ENCODE peak calls at places on chromosomes 16 and 17, in nine cellular contexts. One of them, this sample, is unnamed.
A peak's percentile ranks its signal among the peaks of the same experiment; 100 is the strongest.

GRCh38 chr17:40329981-40330794 is 21.2 kb downstream of the RARA start:
- DNase-seq in D721Med: no peak
- DNase-seq in stimulated activated CD8-positive, alpha-beta memory T cell treated with anti-CD3 and anti-CD28 coated beads, Interleukin-2, amount 100 ng/mL, for 48 hours: no peak
- DNase-seq in putamen: no peak
- DNase-seq in right lobe of liver: peak; percentile 92
- DNase-seq in endothelial cell of umbilical vein: no peak
- DNase-seq in spleen: peak; percentile 90
- DNase-seq in stimulated activated naive CD4-positive, alpha-beta T cell: no peak
- DNase-seq in RCC 7860: peak; percentile 34
- DNase-seq in this sample: no peak

GRCh38 chr17:19306160-19307111 is 56.1 kb downstream of the B9D1 start:
- DNase-seq in D721Med: no peak
- DNase-seq in stimulated activated CD8-positive, alpha-beta memory T cell treated with anti-CD3 and anti-CD28 coated beads, Interleukin-2, amount 100 ng/mL, for 48 hours: no peak
- DNase-seq in putamen: peak; percentile 96
- DNase-seq in right lobe of liver: no peak
- DNase-seq in endothelial cell of umbilical vein: no peak
- DNase-seq in spleen: peak; percentile 80
- DNase-seq in stimulated activated naive CD4-positive, alpha-beta T cell: peak; percentile 76
- DNase-seq in RCC 7860: no peak
- DNase-seq in this sample: no peak

GRCh38 chr17:39194089-39194984 is 3.1 kb downstream of the CACNB1 start:
- DNase-seq in D721Med: no peak
- DNase-seq in stimulated activated CD8-positive, alpha-beta memory T cell treated with anti-CD3 and anti-CD28 coated beads, Interleukin-2, amount 100 ng/mL, for 48 hours: no peak
- DNase-seq in putamen: peak; percentile 79
- DNase-seq in right lobe of liver: no peak
- DNase-seq in endothelial cell of umbilical vein: no peak
- DNase-seq in spleen: no peak
- DNase-seq in stimulated activated naive CD4-positive, alpha-beta T cell: no peak
- DNase-seq in RCC 7860: no peak
- DNase-seq in this sample: peak; percentile 53

GRCh38 chr16:75868636-75869389 is 142.5 kb upstream of the CPHXL start:
- DNase-seq in D721Med: no peak
- DNase-seq in stimulated activated CD8-positive, alpha-beta memory T cell treated with anti-CD3 and anti-CD28 coated beads, Interleukin-2, amount 100 ng/mL, for 48 hours: no peak
- DNase-seq in putamen: peak; percentile 40
- DNase-seq in right lobe of liver: no peak
- DNase-seq in endothelial cell of umbilical vein: no peak
- DNase-seq in spleen: no peak
- DNase-seq in stimulated activated naive CD4-positive, alpha-beta T cell: no peak
- DNase-seq in RCC 7860: no peak
- DNase-seq in this sample: no peak

GRCh38 chr16:47705268-47705667 is 244.1 kb downstream of the PHKB start:
- DNase-seq in D721Med: no peak
- DNase-seq in stimulated activated CD8-positive, alpha-beta memory T cell treated with anti-CD3 and anti-CD28 coated beads, Interleukin-2, amount 100 ng/mL, for 48 hours: no peak
- DNase-seq in putamen: no peak
- DNase-seq in right lobe of liver: no peak
- DNase-seq in endothelial cell of umbilical vein: no peak
- DNase-seq in spleen: no peak
- DNase-seq in stimulated activated naive CD4-positive, alpha-beta T cell: no peak
- DNase-seq in RCC 7860: no peak
- DNase-seq in this sample: no peak

GRCh38 chr17:77019955-77020379 is 120.8 kb upstream of the SEC14L1 start:
- DNase-seq in D721Med: no peak
- DNase-seq in stimulated activated CD8-positive, alpha-beta memory T cell treated with anti-CD3 and anti-CD28 coated beads, Interleukin-2, amount 100 ng/mL, for 48 hours: no peak
- DNase-seq in putamen: no peak
- DNase-seq in right lobe of liver: no peak
- DNase-seq in endothelial cell of umbilical vein: no peak
- DNase-seq in spleen: no peak
- DNase-seq in stimulated activated naive CD4-positive, alpha-beta T cell: no peak
- DNase-seq in RCC 7860: no peak
- DNase-seq in this sample: peak; percentile 60

GRCh38 chr17:70011750-70012149 is 63.3 kb upstream of the KCNJ16 start:
- DNase-seq in D721Med: no peak
- DNase-seq in stimulated activated CD8-positive, alpha-beta memory T cell treated with anti-CD3 and anti-CD28 coated beads, Interleukin-2, amount 100 ng/mL, for 48 hours: no peak
- DNase-seq in putamen: no peak
- DNase-seq in right lobe of liver: no peak
- DNase-seq in endothelial cell of umbilical vein: no peak
- DNase-seq in spleen: no peak
- DNase-seq in stimulated activated naive CD4-positive, alpha-beta T cell: no peak
- DNase-seq in RCC 7860: no peak
- DNase-seq in this sample: no peak

GRCh38 chr17:9239821-9240658 is 218.7 kb downstream of the NTN1 start:
- DNase-seq in D721Med: no peak
- DNase-seq in stimulated activated CD8-positive, alpha-beta memory T cell treated with anti-CD3 and anti-CD28 coated beads, Interleukin-2, amount 100 ng/mL, for 48 hours: peak; percentile 58
- DNase-seq in putamen: peak; percentile 45
- DNase-seq in right lobe of liver: peak; percentile 67
- DNase-seq in endothelial cell of umbilical vein: peak; percentile 37
- DNase-seq in spleen: peak; percentile 90
- DNase-seq in stimulated activated naive CD4-positive, alpha-beta T cell: peak; percentile 50
- DNase-seq in RCC 7860: no peak
- DNase-seq in this sample: peak; percentile 52

GRCh38 chr17:77273397-77274136 is 132.8 kb downstream of the SEC14L1 start:
- DNase-seq in D721Med: no peak
- DNase-seq in stimulated activated CD8-positive, alpha-beta memory T cell treated with anti-CD3 and anti-CD28 coated beads, Interleukin-2, amount 100 ng/mL, for 48 hours: no peak
- DNase-seq in putamen: no peak
- DNase-seq in right lobe of liver: no peak
- DNase-seq in endothelial cell of umbilical vein: no peak
- DNase-seq in spleen: no peak
- DNase-seq in stimulated activated naive CD4-positive, alpha-beta T cell: no peak
- DNase-seq in RCC 7860: peak; percentile 58
- DNase-seq in this sample: no peak

GRCh38 chr17:77068915-77069314 is 71.9 kb upstream of the SEC14L1 start:
- DNase-seq in D721Med: no peak
- DNase-seq in stimulated activated CD8-positive, alpha-beta memory T cell treated with anti-CD3 and anti-CD28 coated beads, Interleukin-2, amount 100 ng/mL, for 48 hours: no peak
- DNase-seq in putamen: no peak
- DNase-seq in right lobe of liver: no peak
- DNase-seq in endothelial cell of umbilical vein: no peak
- DNase-seq in spleen: no peak
- DNase-seq in stimulated activated naive CD4-positive, alpha-beta T cell: no peak
- DNase-seq in RCC 7860: no peak
- DNase-seq in this sample: no peak

GRCh38 chr17:67215991-67216421 is 29.0 kb downstream of the HELZ start:
- DNase-seq in D721Med: no peak
- DNase-seq in stimulated activated CD8-positive, alpha-beta memory T cell treated with anti-CD3 and anti-CD28 coated beads, Interleukin-2, amount 100 ng/mL, for 48 hours: no peak
- DNase-seq in putamen: peak; percentile 78
- DNase-seq in right lobe of liver: peak; percentile 51
- DNase-seq in endothelial cell of umbilical vein: no peak
- DNase-seq in spleen: no peak
- DNase-seq in stimulated activated naive CD4-positive, alpha-beta T cell: no peak
- DNase-seq in RCC 7860: no peak
- DNase-seq in this sample: no peak

GRCh38 chr17:66302761-66303626 is 581 bp downstream of the PRKCA start:
- DNase-seq in D721Med: no peak
- DNase-seq in stimulated activated CD8-positive, alpha-beta memory T cell treated with anti-CD3 and anti-CD28 coated beads, Interleukin-2, amount 100 ng/mL, for 48 hours: peak; percentile 16
- DNase-seq in putamen: peak; percentile 38
- DNase-seq in right lobe of liver: peak; percentile 90
- DNase-seq in endothelial cell of umbilical vein: peak; percentile 64
- DNase-seq in spleen: peak; percentile 84
- DNase-seq in stimulated activated naive CD4-positive, alpha-beta T cell: peak; percentile 28
- DNase-seq in RCC 7860: peak; percentile 62
- DNase-seq in this sample: peak; percentile 43

GRCh38 chr16:31875112-31875803 is 1.7 kb downstream of the ZNF267 start:
- DNase-seq in D721Med: no peak
- DNase-seq in stimulated activated CD8-positive, alpha-beta memory T cell treated with anti-CD3 and anti-CD28 coated beads, Interleukin-2, amount 100 ng/mL, for 48 hours: no peak
- DNase-seq in putamen: no peak
- DNase-seq in right lobe of liver: no peak
- DNase-seq in endothelial cell of umbilical vein: peak; percentile 26
- DNase-seq in spleen: no peak
- DNase-seq in stimulated activated naive CD4-positive, alpha-beta T cell: no peak
- DNase-seq in RCC 7860: peak; percentile 67
- DNase-seq in this sample: no peak

GRCh38 chr17:71922439-71922838 is 198.4 kb upstream of the SOX9 start:
- DNase-seq in D721Med: no peak
- DNase-seq in stimulated activated CD8-positive, alpha-beta memory T cell treated with anti-CD3 and anti-CD28 coated beads, Interleukin-2, amount 100 ng/mL, for 48 hours: no peak
- DNase-seq in putamen: no peak
- DNase-seq in right lobe of liver: no peak
- DNase-seq in endothelial cell of umbilical vein: no peak
- DNase-seq in spleen: no peak
- DNase-seq in stimulated activated naive CD4-positive, alpha-beta T cell: no peak
- DNase-seq in RCC 7860: peak; percentile 75
- DNase-seq in this sample: peak; percentile 93

GRCh38 chr17:77936881-77937280 is 21.6 kb upstream of the TNRC6C start:
- DNase-seq in D721Med: no peak
- DNase-seq in stimulated activated CD8-positive, alpha-beta memory T cell treated with anti-CD3 and anti-CD28 coated beads, Interleukin-2, amount 100 ng/mL, for 48 hours: no peak
- DNase-seq in putamen: no peak
- DNase-seq in right lobe of liver: no peak
- DNase-seq in endothelial cell of umbilical vein: no peak
- DNase-seq in spleen: no peak
- DNase-seq in stimulated activated naive CD4-positive, alpha-beta T cell: no peak
- DNase-seq in RCC 7860: no peak
- DNase-seq in this sample: no peak

GRCh38 chr17:43401293-43401692 is 2.5 kb downstream of the ARL4D start:
- DNase-seq in D721Med: no peak
- DNase-seq in stimulated activated CD8-positive, alpha-beta memory T cell treated with anti-CD3 and anti-CD28 coated beads, Interleukin-2, amount 100 ng/mL, for 48 hours: no peak
- DNase-seq in putamen: no peak
- DNase-seq in right lobe of liver: no peak
- DNase-seq in endothelial cell of umbilical vein: peak; percentile 27
- DNase-seq in spleen: no peak
- DNase-seq in stimulated activated naive CD4-positive, alpha-beta T cell: no peak
- DNase-seq in RCC 7860: peak; percentile 91
- DNase-seq in this sample: peak; percentile 47